ENCODE peak calls at places on chromosomes 7 and 10, in ten cellular contexts. G is MCF 10A; R is aorta; N is omental fat pad; E is T-helper 1 cell; I is stimulated activated CD4-positive, alpha-beta T cell treated with anti-CD3 and anti-CD28 coated beads, Interleukin-12 subunit alpha, Interleukin-12 subunit beta, amount 100 ng/mL, for 48 hours; J is PC-9; O is activated naive CD4-positive, alpha-beta T cell treated with anti-CD3 and anti-CD28 coated beads, Interleukin-2, amount 50 U/mL, for 16 hours; S is NCI-H2081; B is left ventricle myocardium inferior. X is an unnamed sample.

GRCh38 chr7:2980406-2981102 is 63.1 kb downstream of the CARD11 start:
- DNase-seq in O (no peak), R (no peak), B (no peak), E (no peak), S (no peak), J (no peak), N (no peak), I (no peak), G (no peak), X (no peak)

GRCh38 chr7:101547916-101548599 is 81.0 kb downstream of the MYL10 start:
- DNase-seq in R (peak), O (no peak), N (no peak), I (no peak), G (no peak), S (no peak), E (no peak), B (no peak), J (no peak), X (no peak)

GRCh38 chr10:24603333-24603732 is 120.4 kb downstream of the ARHGAP21 start:
- DNase-seq in E (peak), I (peak), J (no peak), S (no peak), O (no peak), R (no peak), N (no peak), B (no peak), G (peak), X (peak)

GRCh38 chr7:93594250-93594649 is 19.7 kb upstream of the CALCR start:
- DNase-seq in O (no peak), I (no peak), R (no peak), N (no peak), B (no peak), S (no peak), J (no peak), E (no peak), G (no peak), X (no peak)

GRCh38 chr7:2824678-2825461 is 19.2 kb downstream of the GNA12 start:
- DNase-seq in R (no peak), E (no peak), B (no peak), O (no peak), N (no peak), S (peak), G (no peak), I (no peak), J (no peak), X (no peak)

GRCh38 chr7:83111391-83111790 is 51.3 kb downstream of the PCLO start:
- DNase-seq in J (no peak), G (no peak), R (no peak), O (no peak), I (no peak), S (no peak), N (no peak), E (no peak), B (no peak), X (no peak)

GRCh38 chr7:31440511-31440910 is 73.4 kb upstream of the ITPRID1 start:
- DNase-seq in N (no peak), O (no peak), I (no peak), E (no peak), R (no peak), G (no peak), B (no peak), S (no peak), J (no peak), X (no peak)

GRCh38 chr7:8151161-8151560 is 110.8 kb downstream of the ICA1 start:
- DNase-seq in O (no peak), E (no peak), G (no peak), B (no peak), N (no peak), S (peak), J (no peak), I (no peak), R (no peak), X (no peak)

GRCh38 chr10:103605359-103606156 is 112.1 kb downstream of the NEURL1 start:
- DNase-seq in E (peak), S (peak), R (no peak), B (no peak), I (peak), N (peak), G (peak), O (peak), J (peak), X (peak)

GRCh38 chr7:18495412-18496335 is at the start of gene HDAC9:
- DNase-seq in B (peak), R (peak), N (no peak), S (peak), O (no peak), E (no peak), G (peak), I (no peak), J (peak), X (peak)

GRCh38 chr7:155845226-155845625 is 33.0 kb upstream of the SHH start:
- DNase-seq in R (peak), G (no peak), I (no peak), S (no peak), J (no peak), E (no peak), N (no peak), O (no peak), B (no peak), X (no peak)

GRCh38 chr10:83817797-83818196 is 321.5 kb upstream of the GHITM start:
- DNase-seq in O (no peak), I (no peak), E (no peak), G (no peak), B (no peak), N (no peak), R (no peak), S (no peak), J (no peak), X (no peak)

GRCh38 chr7:1787681-1788235 is 117.7 kb downstream of the ELFN1 start:
- DNase-seq in I (no peak), E (no peak), S (no peak), O (no peak), J (no peak), N (no peak), G (no peak), B (no peak), R (peak), X (no peak)

GRCh38 chr7:92833024-92833765 is 3.2 kb downstream of the CDK6 start:
- DNase-seq in S (peak), J (peak), G (peak), I (peak), N (peak), R (peak), E (peak), O (peak), B (peak), X (peak)

GRCh38 chr10:59833810-59834209 is 72.5 kb downstream of the CCDC6 start:
- DNase-seq in E (no peak), B (no peak), N (no peak), I (no peak), O (no peak), S (no peak), J (no peak), G (no peak), R (no peak), X (no peak)

GRCh38 chr7:503575-504111 is 16.0 kb downstream of the PDGFA start:
- DNase-seq in R (peak), J (no peak), I (no peak), B (peak), O (no peak), N (no peak), E (no peak), S (no peak), G (no peak), X (no peak)

GRCh38 chr10:78553792-78554191 is 515.0 kb upstream of the ZMIZ1 start:
- DNase-seq in G (no peak), O (no peak), I (no peak), N (no peak), E (no peak), B (no peak), J (no peak), S (no peak), R (no peak), X (no peak)

GRCh38 chr7:81433196-81433595 is 336.7 kb downstream of the HGF start:
- DNase-seq in R (no peak), E (no peak), J (no peak), G (no peak), B (no peak), I (no peak), N (no peak), S (no peak), O (no peak), X (no peak)

GRCh38 chr10:105029285-105029684 is 388.2 kb downstream of the SORCS3 start:
- DNase-seq in E (no peak), I (no peak), J (no peak), G (no peak), S (no peak), N (no peak), O (no peak), B (no peak), R (no peak), X (no peak)

GRCh38 chr7:100856871-100857282 is 4.4 kb downstream of the SLC12A9 start:
- DNase-seq in J (no peak), B (no peak), G (no peak), I (no peak), N (no peak), R (no peak), O (no peak), E (no peak), S (no peak), X (no peak)

GRCh38 chr10:93309062-93309461 is 173.1 kb downstream of the MYOF start:
- DNase-seq in O (no peak), R (no peak), I (no peak), S (no peak), G (peak), J (no peak), E (no peak), N (no peak), B (no peak), X (peak)

GRCh38 chr10:99761395-99761794 is 21.0 kb upstream of the ABCC2 start:
- DNase-seq in I (no peak), G (no peak), R (no peak), B (no peak), S (no peak), J (no peak), O (no peak), E (no peak), N (no peak), X (no peak)

GRCh38 chr10:5856701-5857004 is 33.0 kb downstream of the ANKRD16 start:
- DNase-seq in E (no peak), B (no peak), N (no peak), G (no peak), I (no peak), J (no peak), R (peak), O (no peak), S (no peak), X (no peak)

GRCh38 chr10:34655286-34656170 is 159.6 kb downstream of the PARD3 start:
- DNase-seq in E (peak), R (no peak), B (no peak), S (peak), I (peak), N (no peak), J (peak), O (no peak), G (peak), X (peak)

GRCh38 chr7:8389898-8390642 is 43.3 kb upstream of the NXPH1 start:
- DNase-seq in G (peak), J (peak), N (no peak), B (no peak), S (no peak), E (no peak), R (no peak), O (no peak), I (no peak), X (peak)

GRCh38 chr7:2104107-2104710 is 128.5 kb downstream of the MAD1L1 start:
- DNase-seq in I (peak), B (peak), O (peak), R (peak), G (no peak), S (no peak), N (peak), E (peak), J (no peak), X (no peak)

GRCh38 chr10:103044942-103045489 is 126.9 kb downstream of the CNNM2 start:
- DNase-seq in J (no peak), E (no peak), S (no peak), B (no peak), I (no peak), N (no peak), G (no peak), R (no peak), O (no peak), X (no peak)

GRCh38 chr10:19498348-19499290 is 317.6 kb upstream of the PLXDC2 start:
- DNase-seq in S (no peak), J (no peak), R (no peak), O (no peak), N (no peak), I (no peak), E (no peak), G (peak), B (no peak), X (no peak)

GRCh38 chr10:17616403-17617030 is 657 bp downstream of the HACD1 start:
- DNase-seq in O (peak), B (peak), I (no peak), G (peak), J (peak), E (peak), N (peak), S (no peak), R (peak), X (peak)

GRCh38 chr7:43701502-43701859 is 27.8 kb downstream of the COA1 start:
- DNase-seq in I (no peak), E (no peak), S (no peak), R (no peak), O (no peak), J (no peak), G (no peak), B (no peak), N (no peak), X (no peak)

X was measured in HT1080.